ENCODE peak calls at places on chromosome 14, in ten cellular contexts. D, T, C, G, U, M, N, V, F and A are unnamed samples.

GRCh38 chr14:93962701-93963601 is 13.4 kb downstream of the ASB2 start:
- DNase-seq in C (peak), F (no peak), M (peak), G (no peak), T (no peak), V (no peak), N (no peak), U (no peak), D (no peak), A (peak)

GRCh38 chr14:72906316-72906715 is 12.4 kb upstream of the DPF3 start:
- DNase-seq in M (no peak), T (peak), U (peak), V (no peak), F (peak), N (peak), C (peak), G (peak), D (peak), A (peak)

GRCh38 chr14:58639842-58640484 is 2.2 kb downstream of the DACT1 start:
- DNase-seq in U (peak), T (peak), M (peak), N (peak), C (peak), F (peak), D (peak), G (peak), V (no peak), A (peak)

GRCh38 chr14:38137005-38137404 is 70.7 kb upstream of the SSTR1 start:
- DNase-seq in T (peak), C (peak), M (no peak), D (no peak), U (peak), N (no peak), F (no peak), V (no peak), G (peak), A (peak)

GRCh38 chr14:73173092-73173735 is 36.9 kb downstream of the PSEN1 start:
- DNase-seq in F (peak), M (no peak), C (peak), V (no peak), G (no peak), T (peak), D (peak), N (peak), U (peak), A (peak)

GRCh38 chr14:32453857-32454810 is 125.0 kb downstream of the AKAP6 start:
- DNase-seq in C (no peak), F (peak), V (no peak), G (no peak), U (no peak), D (no peak), M (no peak), N (peak), T (peak), A (peak)

GRCh38 chr14:50476134-50476533 is 56.2 kb downstream of the MAP4K5 start:
- DNase-seq in N (no peak), C (no peak), M (no peak), F (no peak), U (no peak), D (no peak), G (no peak), T (no peak), V (no peak), A (no peak)

GRCh38 chr14:68255697-68256178 is 436.2 kb downstream of the RAD51B start:
- DNase-seq in V (no peak), C (peak), U (peak), F (peak), D (peak), G (no peak), M (no peak), T (peak), N (no peak), A (peak)

GRCh38 chr14:63616015-63616414 is 25.7 kb downstream of the WDR89 start:
- DNase-seq in G (no peak), C (peak), T (no peak), N (peak), V (no peak), M (no peak), F (peak), U (no peak), D (peak), A (peak)

GRCh38 chr14:28756896-28757570 is 9.6 kb upstream of the FOXG1 start:
- DNase-seq in V (no peak), C (peak), G (no peak), D (peak), T (peak), N (peak), F (peak), U (peak), M (no peak), A (peak)

GRCh38 chr14:29216774-29217232 is 450.2 kb downstream of the FOXG1 start:
- DNase-seq in T (no peak), G (no peak), C (peak), N (no peak), D (peak), U (no peak), V (no peak), F (no peak), M (no peak), A (no peak)

GRCh38 chr14:38731962-38732361 is 371.1 kb downstream of the SEC23A start:
- DNase-seq in T (no peak), M (no peak), D (no peak), F (no peak), V (no peak), U (no peak), N (no peak), C (no peak), G (no peak), A (no peak)

GRCh38 chr14:52551696-52552062 is 626 bp downstream of the TXNDC16 start:
- DNase-seq in N (peak), M (no peak), V (no peak), C (peak), T (peak), D (peak), U (peak), G (no peak), F (peak), A (peak)

GRCh38 chr14:45377201-45377600 is 124.2 kb upstream of the MIS18BP1 start:
- DNase-seq in D (no peak), T (no peak), V (no peak), U (no peak), G (no peak), M (no peak), F (no peak), C (no peak), N (no peak), A (no peak)

GRCh38 chr14:57714487-57714899 is 151.4 kb downstream of the SLC35F4 start:
- DNase-seq in V (no peak), M (no peak), G (no peak), U (no peak), D (no peak), T (no peak), C (no peak), F (no peak), N (peak), A (no peak)

GRCh38 chr14:81162941-81163340 is 57.8 kb downstream of the GTF2A1 start:
- DNase-seq in V (no peak), N (peak), F (no peak), M (no peak), T (no peak), U (no peak), C (peak), D (peak), G (no peak), A (no peak)

GRCh38 chr14:91409991-91410401 is 7.6 kb downstream of the CCDC88C start:
- DNase-seq in N (no peak), V (no peak), G (no peak), D (no peak), U (no peak), C (no peak), F (no peak), M (peak), T (no peak), A (no peak)

GRCh38 chr14:36666416-36667206 is 5.0 kb downstream of the PAX9 start:
- DNase-seq in D (no peak), C (no peak), F (no peak), M (no peak), T (no peak), G (no peak), N (no peak), V (no peak), U (no peak), A (no peak)
- H3K4me3 ChIP-seq in D (no peak), C (no peak), F (no peak), M (no peak), T (no peak), G (no peak), N (no peak), V (no peak), U (no peak), A (peak)

GRCh38 chr14:95054346-95055280 is 102.7 kb downstream of the DICER1 start:
- DNase-seq in C (no peak), N (peak), T (no peak), F (no peak), D (no peak), V (peak), G (no peak), M (peak), U (no peak), A (no peak)

GRCh38 chr14:95057147-95057546 is 100.2 kb downstream of the DICER1 start:
- DNase-seq in U (no peak), D (no peak), T (no peak), G (no peak), V (peak), C (no peak), N (no peak), M (no peak), F (no peak), A (no peak)

GRCh38 chr14:95055318-95055717 is 102.0 kb downstream of the DICER1 start:
- DNase-seq in V (peak), D (no peak), M (no peak), F (no peak), C (no peak), U (no peak), N (no peak), G (no peak), T (no peak), A (no peak)

GRCh38 chr14:95057851-95058250 is 99.5 kb downstream of the DICER1 start:
- DNase-seq in M (no peak), D (no peak), T (no peak), F (no peak), V (no peak), G (no peak), N (no peak), U (no peak), C (no peak), A (no peak)

DNA sequence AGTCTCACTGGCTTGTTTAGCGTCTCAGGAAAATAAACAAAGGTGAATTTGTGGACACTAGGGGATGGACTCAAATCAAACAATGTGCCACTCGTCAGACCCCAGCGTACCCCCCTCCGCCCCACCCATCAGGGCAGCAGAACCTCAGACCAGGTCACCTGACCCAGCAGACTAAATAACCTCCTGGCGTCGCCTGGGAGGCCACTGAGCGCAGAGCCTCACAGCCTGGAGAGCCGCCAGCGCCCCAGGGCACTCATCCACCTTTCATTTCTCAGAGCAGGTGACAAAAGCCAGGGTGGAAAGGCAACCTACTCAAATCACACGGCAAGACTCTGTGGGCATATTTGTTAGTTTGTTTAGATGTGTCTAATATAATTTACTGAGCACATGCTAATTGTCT is 100.9 kb downstream of the DICER1 start:
- DNase-seq in N (no peak), U (no peak), M (no peak), C (no peak), V (peak), T (no peak), D (no peak), F (no peak), G (no peak), A (no peak)
- H3K4me3 ChIP-seq in N (no peak), U (no peak), M (no peak), C (no peak), V (no peak), T (no peak), D (no peak), F (no peak), G (no peak), A (no peak)

GRCh38 chr14:21026988-21027315 is 2.1 kb upstream of the NDRG2 start:
- DNase-seq in V (no peak), N (no peak), U (no peak), T (no peak), C (no peak), D (no peak), F (no peak), G (no peak), M (no peak), A (no peak)
- H3K4me3 ChIP-seq in V (no peak), N (no peak), U (no peak), T (no peak), C (no peak), D (no peak), F (no peak), G (no peak), M (no peak), A (no peak)

DNA sequence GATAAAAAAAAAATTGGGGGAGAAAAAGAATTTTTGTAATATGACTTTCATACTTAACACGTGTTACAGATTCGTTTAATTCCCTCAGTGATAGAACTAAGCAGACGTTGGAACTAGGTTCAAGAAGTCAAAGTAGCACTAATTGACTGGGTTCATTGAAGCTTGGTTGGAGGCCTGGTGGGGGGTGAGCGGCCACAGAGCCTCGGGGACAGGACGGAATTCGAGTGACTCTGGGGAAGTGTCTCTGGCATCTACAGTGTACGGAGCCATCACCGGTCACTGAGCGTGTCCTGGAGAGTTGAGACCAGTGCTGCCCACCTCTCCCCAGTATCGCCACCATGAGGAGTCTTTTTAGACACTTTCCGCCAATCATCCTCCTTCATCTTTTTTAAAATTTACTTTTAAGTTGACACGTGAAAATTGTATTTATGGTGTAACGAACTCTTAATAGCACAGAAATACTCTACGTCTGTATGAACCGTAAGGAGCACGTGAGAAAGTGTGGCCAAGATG is 1.3 kb downstream of the ZFYVE21 start:
- DNase-seq in F (no peak), G (no peak), N (no peak), T (no peak), C (no peak), D (no peak), V (no peak), M (no peak), U (no peak), A (no peak)
- H3K4me3 ChIP-seq in F (peak), G (peak), N (no peak), T (peak), C (peak), D (peak), V (peak), M (peak), U (peak), A (peak)

DNA sequence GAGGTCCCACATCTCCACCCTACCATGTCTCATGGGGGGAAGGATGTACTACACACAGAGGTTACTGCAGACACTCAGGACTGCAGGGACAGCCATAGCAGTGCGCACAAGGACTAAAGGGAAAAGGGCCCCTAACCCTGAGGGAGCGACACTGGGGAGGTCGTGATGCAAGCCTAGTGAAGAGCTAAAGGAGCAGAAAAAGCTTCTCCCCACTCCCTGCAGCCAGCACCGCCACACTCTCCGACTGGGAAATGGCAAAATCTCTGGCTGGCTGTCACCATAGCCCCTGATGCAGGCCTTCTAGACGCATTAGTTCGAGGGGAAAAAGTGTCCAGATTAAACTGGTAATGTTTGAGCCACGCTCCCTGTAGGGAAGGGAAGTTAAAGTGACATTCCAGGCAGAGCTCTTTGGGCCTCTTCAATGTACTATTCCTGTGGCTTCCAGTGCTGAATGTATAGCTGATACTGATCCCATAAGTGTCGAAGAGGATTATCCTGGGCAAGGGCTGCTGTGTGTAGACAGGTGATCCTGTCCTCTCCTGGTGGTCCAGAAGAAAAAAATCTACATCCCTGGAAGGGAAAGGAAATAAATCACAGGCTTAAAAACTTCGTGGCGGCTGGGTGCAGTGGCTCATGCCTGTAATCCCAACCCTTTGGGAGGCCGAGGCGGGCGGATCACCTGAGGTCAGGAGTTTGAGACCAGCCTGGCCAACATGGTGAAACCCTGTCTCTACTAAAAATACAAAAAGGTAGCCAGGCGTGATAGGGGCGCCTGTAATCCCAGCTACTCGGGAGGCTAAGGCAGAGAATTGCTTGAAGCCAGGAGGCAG is 5.4 kb downstream of the POMT2 start:
- DNase-seq in T (no peak), C (no peak), F (no peak), G (no peak), U (no peak), M (no peak), D (no peak), V (no peak), N (peak), A (no peak)
- H3K4me3 ChIP-seq in T (no peak), C (no peak), F (no peak), G (no peak), U (no peak), M (no peak), D (no peak), V (no peak), N (no peak), A (no peak)

GRCh38 chr14:23559010-23559920 is 3.2 kb downstream of the THTPA start:
- DNase-seq in F (no peak), M (peak), T (peak), G (no peak), C (peak), V (no peak), U (peak), N (peak), D (peak), A (peak)
- H3K4me3 ChIP-seq in F (no peak), M (no peak), T (no peak), G (no peak), C (no peak), V (no peak), U (no peak), N (no peak), D (no peak), A (no peak)

GRCh38 chr14:74953686-74954085 is 1.7 kb downstream of the PGF start:
- DNase-seq in T (no peak), D (no peak), N (no peak), U (no peak), M (no peak), C (no peak), V (no peak), F (no peak), G (no peak), A (no peak)
- H3K4me3 ChIP-seq in T (peak), D (no peak), N (peak), U (peak), M (peak), C (no peak), V (peak), F (peak), G (peak), A (peak)

GRCh38 chr14:23577710-23578392 is 739 bp downstream of the JPH4 start:
- DNase-seq in F (no peak), V (no peak), N (no peak), G (no peak), U (no peak), C (no peak), T (no peak), M (no peak), D (no peak), A (no peak)

GRCh38 chr14:23579311-23579630 is 681 bp upstream of the JPH4 start:
- DNase-seq in T (no peak), V (no peak), G (no peak), N (no peak), F (no peak), D (no peak), C (no peak), M (no peak), U (no peak), A (no peak)

GRCh38 chr14:23577004-23577681 is 1.4 kb downstream of the JPH4 start:
- DNase-seq in T (no peak), F (no peak), C (no peak), G (no peak), V (no peak), D (no peak), M (no peak), U (no peak), N (no peak), A (no peak)

GRCh38 chr14:23579739-23580138 is 1.1 kb upstream of the JPH4 start:
- DNase-seq in V (no peak), G (no peak), T (no peak), M (no peak), U (no peak), N (no peak), D (no peak), F (no peak), C (no peak), A (no peak)

GRCh38 chr14:23578560-23579310 is at the start of gene JPH4:
- DNase-seq in M (no peak), C (no peak), D (no peak), F (no peak), V (no peak), G (no peak), U (no peak), N (no peak), T (no peak), A (no peak)
- H3K4me3 ChIP-seq in M (no peak), C (no peak), D (no peak), F (no peak), V (no peak), G (no peak), U (no peak), N (no peak), T (no peak), A (no peak)

DNA sequence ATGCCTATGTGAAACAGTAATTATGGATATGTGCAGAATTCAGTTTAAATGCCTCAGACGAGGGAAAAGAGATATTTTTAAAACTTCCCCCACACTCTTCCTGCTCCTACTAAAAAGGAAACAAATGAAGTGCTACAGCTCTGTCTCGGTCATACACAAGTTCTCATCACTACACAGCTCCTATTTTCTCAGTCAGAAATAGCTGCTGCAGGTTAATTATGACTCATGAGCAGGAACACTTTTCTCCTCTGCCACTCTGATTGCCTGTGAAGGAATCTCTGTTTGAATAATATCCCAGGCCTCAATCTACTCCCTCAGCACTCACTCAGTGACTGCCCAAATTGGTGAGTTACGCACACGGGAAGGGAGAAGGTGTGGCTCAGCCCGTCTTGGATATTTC is 703.6 kb upstream of the FLRT2 start:
- DNase-seq in F (peak), U (no peak), V (no peak), M (no peak), T (no peak), N (no peak), G (no peak), C (no peak), D (no peak), A (peak)
- H3K4me3 ChIP-seq in F (no peak), U (no peak), V (no peak), M (no peak), T (no peak), N (no peak), G (no peak), C (no peak), D (no peak), A (no peak)